ENCODE peak calls at places on chromosomes 12 and 14, in ten cellular contexts. P, A, U, R, K, G, W, N, F and C are unnamed samples.

GRCh38 chr14:91232631-91233030 is 11.9 kb downstream of the GPR68 start:
- DNase-seq in K (no peak), A (no peak), P (no peak), F (no peak), N (no peak), U (no peak), G (no peak), R (no peak), W (no peak), C (no peak)

GRCh38 chr12:40693503-40693863 is 1.2 kb downstream of the CNTN1 start:
- DNase-seq in P (no peak), N (no peak), F (no peak), W (peak; percentile 67), A (no peak), G (no peak), U (no peak), K (no peak), R (peak; percentile 44), C (peak; percentile 46)

GRCh38 chr14:75399819-75400678 is 27.8 kb upstream of the JDP2 start:
- DNase-seq in F (no peak), W (peak; percentile 99), P (no peak), G (no peak), A (peak; percentile 89), U (peak; percentile 94), R (peak; percentile 92), K (peak; percentile 82), N (no peak), C (peak; percentile 77)

GRCh38 chr12:79527498-79527897 is 163.3 kb downstream of the PAWR start:
- DNase-seq in N (no peak), P (no peak), W (no peak), G (no peak), U (no peak), K (no peak), A (peak; percentile 51), F (no peak), R (no peak), C (no peak)

GRCh38 chr14:92511472-92512247 is 1.9 kb upstream of the RIN3 start:
- DNase-seq in U (no peak), R (no peak), N (no peak), F (peak; percentile 94), P (peak; percentile 82), G (peak; percentile 95), K (peak; percentile 95), W (no peak), A (peak; percentile 94), C (peak; percentile 95)

GRCh38 chr12:62737201-62737600 is 197.7 kb downstream of the PPM1H start:
- DNase-seq in N (no peak), W (no peak), U (no peak), P (no peak), A (no peak), K (no peak), R (no peak), F (no peak), G (no peak), C (no peak)

GRCh38 chr12:95623554-95624170 is 72.4 kb upstream of the USP44 start:
- DNase-seq in N (peak; percentile 2), W (peak; percentile 28), A (peak; percentile 91), P (peak; percentile 90), R (peak; percentile 83), F (peak; percentile 92), K (peak; percentile 61), G (peak; percentile 89), U (peak; percentile 79), C (no peak)

GRCh38 chr14:99120147-99121026 is 151.6 kb downstream of the BCL11B start:
- DNase-seq in K (no peak), W (no peak), U (peak; percentile 8), R (no peak), F (no peak), P (no peak), G (no peak), N (no peak), A (no peak), C (no peak)

GRCh38 chr14:96001866-96002510 is 37.2 kb upstream of the C14orf132 start:
- DNase-seq in K (peak; percentile 8), A (peak; percentile 2), P (peak; percentile 10), U (no peak), F (no peak), W (no peak), G (peak; percentile 8), N (no peak), R (no peak), C (no peak)

GRCh38 chr12:123907726-123908476 is 64.7 kb downstream of the CCDC92 start:
- DNase-seq in U (no peak), K (peak; percentile 23), A (no peak), N (no peak), F (no peak), R (no peak), W (no peak), P (no peak), G (no peak), C (no peak)

GRCh38 chr12:24561882-24562760 is 386.8 kb downstream of the BCAT1 start:
- DNase-seq in U (peak; percentile 47), N (no peak), F (no peak), P (peak; percentile 36), G (peak; percentile 62), W (peak; percentile 54), K (peak; percentile 9), A (peak; percentile 73), R (peak; percentile 82), C (peak; percentile 19)

GRCh38 chr12:48092606-48093005 is 13.3 kb downstream of the SENP1 start:
- DNase-seq in G (peak; percentile 50), P (no peak), U (no peak), W (no peak), K (no peak), F (no peak), R (no peak), A (no peak), N (no peak), C (no peak)

GRCh38 chr14:77314043-77314442 is 6.6 kb downstream of the POMT2 start:
- DNase-seq in N (no peak), W (no peak), R (no peak), G (peak; percentile 89), A (peak; percentile 90), P (peak; percentile 87), U (no peak), F (no peak), K (peak; percentile 62), C (peak; percentile 97)

GRCh38 chr12:130917607-130918006 is 36.1 kb upstream of the ADGRD1 start:
- DNase-seq in N (no peak), U (no peak), R (no peak), P (no peak), G (no peak), K (no peak), A (no peak), F (no peak), W (no peak), C (no peak)

GRCh38 chr14:89214221-89214965 is 202.6 kb downstream of the FOXN3 start:
- DNase-seq in R (peak; percentile 91), N (no peak), W (peak; percentile 92), A (peak; percentile 34), P (no peak), U (peak; percentile 96), K (no peak), G (no peak), F (no peak), C (peak; percentile 66)

GRCh38 chr12:66776974-66777373 is 98.1 kb upstream of the GRIP1 start:
- DNase-seq in G (no peak), F (no peak), R (no peak), A (no peak), P (no peak), U (no peak), N (peak; percentile 2), W (no peak), K (no peak), C (no peak)

GRCh38 chr12:47155457-47156166 is 75.9 kb upstream of the AMIGO2 start:
- DNase-seq in G (peak; percentile 70), A (peak; percentile 50), K (no peak), F (no peak), P (no peak), R (no peak), W (no peak), U (no peak), N (no peak), C (no peak)

GRCh38 chr14:73462078-73462715 is 3.9 kb upstream of the NUMB start:
- DNase-seq in P (no peak), W (peak; percentile 87), U (peak; percentile 92), A (peak; percentile 55), F (no peak), K (no peak), N (no peak), G (peak; percentile 43), R (peak; percentile 69), C (no peak)